ENCODE peak calls at places on chromosomes 11 and 22, in seven cellular contexts. Y is astrocyte, Z is neuronal stem cell, G is DND-41, I is adipocyte, W is mesendoderm, M is H9. K is an unnamed sample.

GRCh38 chr22:37930952-37931440 is 22.4 kb downstream of the C22orf23 start:
- DNase-seq in Y (no peak), Z (no peak), G (no peak), I (no peak), W (no peak), M (no peak), K (no peak)

GRCh38 chr11:70381872-70382842 is 16.2 kb upstream of the CTTN start:
- DNase-seq in Y (peak; percentile 87), Z (no peak), G (no peak), I (peak; percentile 66), W (peak; percentile 89), M (no peak), K (peak; percentile 74)

GRCh38 chr11:119635776-119636175 is 93.2 kb downstream of the NECTIN1 start:
- DNase-seq in Y (no peak), Z (no peak), G (no peak), I (no peak), W (no peak), M (no peak), K (no peak)

GRCh38 chr22:46073683-46074504 is 76.4 kb upstream of the PPARA start:
- DNase-seq in Y (no peak), Z (no peak), G (peak; percentile 25), I (peak; percentile 82), W (no peak), M (no peak), K (no peak)

GRCh38 chr11:64358907-64359711 is at the start of gene RPS6KA4:
- DNase-seq in Y (peak; percentile 36), Z (peak; percentile 57), G (peak; percentile 52), I (peak; percentile 93), W (peak; percentile 74), M (no peak), K (peak; percentile 83)

GRCh38 chr22:30694638-30695350 is at the start of gene OSBP2:
- DNase-seq in Y (no peak), Z (peak; percentile 51), G (no peak), I (peak; percentile 59), W (no peak), M (peak; percentile 45), K (peak; percentile 80)

GRCh38 chr11:1868636-1869291 is 15.9 kb downstream of the LSP1 start:
- DNase-seq in Y (no peak), Z (no peak), G (no peak), I (no peak), W (no peak), M (no peak), K (no peak)

GRCh38 chr11:134124660-134125451 is 56.0 kb downstream of the JAM3 start:
- DNase-seq in Y (peak; percentile 64), Z (peak; percentile 47), G (no peak), I (peak; percentile 68), W (peak; percentile 72), M (peak; percentile 76), K (peak; percentile 89)

GRCh38 chr11:9615031-9615451 is 41.6 kb downstream of the WEE1 start:
- DNase-seq in Y (no peak), Z (no peak), G (no peak), I (peak; percentile 38), W (no peak), M (no peak), K (no peak)

GRCh38 chr11:10303558-10304363 is 1.1 kb upstream of the ADM start:
- DNase-seq in Y (no peak), Z (no peak), G (no peak), I (peak; percentile 73), W (peak; percentile 93), M (peak; percentile 52), K (peak; percentile 82)

GRCh38 chr11:96215826-96216225 is 127.2 kb downstream of the MAML2 start:
- DNase-seq in Y (no peak), Z (no peak), G (no peak), I (no peak), W (no peak), M (no peak), K (no peak)
- H3K4me1 ChIP-seq in Y (peaks cover 47% of the 10 kb centered on the region), Z (peaks cover 22% of the 10 kb centered on the region), G (peaks cover 74% of the 10 kb centered on the region), I (peaks cover 63% of the 10 kb centered on the region), W (peaks cover 8% of the 10 kb centered on the region), M (peaks cover 12% of the 10 kb centered on the region), K (peaks cover 21% of the 10 kb centered on the region)

GRCh38 chr11:73322986-73323306 is 14.9 kb downstream of the ARHGEF17 start:
- DNase-seq in Y (no peak), Z (no peak), G (no peak), I (no peak), W (no peak), M (no peak), K (no peak)
- H3K9ac ChIP-seq in Y (peak overlapping the region; percentile 79), Z (no peak overlapping the region), G (no peak overlapping the region), I (peak overlapping the region; percentile 82), W (no peak overlapping the region), M (no peak overlapping the region), K (no peak overlapping the region)

DNA sequence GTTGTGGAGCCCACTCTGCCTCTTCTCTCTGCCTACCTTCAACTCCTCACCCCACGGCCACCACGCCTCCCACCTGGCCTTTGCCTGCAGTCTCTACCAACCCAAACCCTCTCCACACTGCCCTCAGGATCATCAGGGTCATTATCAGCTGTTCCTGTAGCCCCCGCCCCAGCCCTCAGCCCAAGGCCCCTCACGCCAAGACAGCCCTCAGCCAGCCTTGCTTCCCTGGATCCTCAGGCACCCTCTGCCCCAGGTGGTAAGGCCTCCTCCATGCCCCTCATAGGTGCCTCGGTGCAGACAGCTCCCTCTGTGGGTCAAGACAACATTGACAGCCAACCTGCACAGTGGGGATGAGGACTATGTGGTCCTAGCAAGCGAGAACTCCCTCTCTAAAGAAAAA is 1.7 kb downstream of the SBF1 start:
- DNase-seq in Y (no peak), Z (no peak), G (peak; percentile 56), I (no peak), W (peak; percentile 51), M (no peak), K (peak; percentile 80)
- H3K4me1 ChIP-seq in Y (peaks cover 36% of the 10 kb centered on the region), Z (peaks cover 10% of the 10 kb centered on the region), G (peaks cover 74% of the 10 kb centered on the region), I (peaks cover 25% of the 10 kb centered on the region), W (peaks cover 15% of the 10 kb centered on the region), M (no peaks in the 10 kb centered on the region), K (peaks cover 14% of the 10 kb centered on the region)

GRCh38 chr11:21412652-21413383 is 743.4 kb downstream of the NELL1 start:
- DNase-seq in Y (no peak), Z (no peak), G (no peak), I (no peak), W (no peak), M (no peak), K (no peak)
- H3K9ac ChIP-seq in Y (no peak overlapping the region), Z (no peak overlapping the region), G (no peak overlapping the region), I (no peak overlapping the region), W (no peak overlapping the region), M (no peak overlapping the region), K (no peak overlapping the region)

GRCh38 chr11:73559758-73560157 is 38.2 kb downstream of the FAM168A start:
- DNase-seq in Y (no peak), Z (no peak), G (no peak), I (peak; percentile 27), W (no peak), M (no peak), K (no peak)
- H3K4me1 ChIP-seq in Y (no peaks in the 10 kb centered on the region), Z (peaks cover 11% of the 10 kb centered on the region), G (no peaks in the 10 kb centered on the region), I (peaks cover 1% of the 10 kb centered on the region), W (no peaks in the 10 kb centered on the region), M (peaks cover 5% of the 10 kb centered on the region), K (no peaks in the 10 kb centered on the region)

GRCh38 chr22:23501708-23502107 is 78.4 kb downstream of the IGLL1 start:
- DNase-seq in Y (no peak), Z (no peak), G (no peak), I (no peak), W (no peak), M (no peak), K (no peak)

GRCh38 chr22:23501244-23501643 is 78.8 kb downstream of the IGLL1 start:
- DNase-seq in Y (no peak), Z (no peak), G (no peak), I (no peak), W (no peak), M (no peak), K (no peak)

GRCh38 chr22:23504522-23504921 is 75.6 kb downstream of the IGLL1 start:
- DNase-seq in Y (no peak), Z (no peak), G (peak; percentile 77), I (peak; percentile 11), W (no peak), M (no peak), K (no peak)

GRCh38 chr22:23503736-23504440 is 76.2 kb downstream of the IGLL1 start:
- DNase-seq in Y (no peak), Z (no peak), G (no peak), I (no peak), W (no peak), M (no peak), K (no peak)

GRCh38 chr22:23503142-23503541 is 76.9 kb downstream of the IGLL1 start:
- DNase-seq in Y (no peak), Z (no peak), G (no peak), I (no peak), W (no peak), M (no peak), K (no peak)
- H3K9ac ChIP-seq in Y (no peak overlapping the region), Z (no peak overlapping the region), G (no peak overlapping the region), I (no peak overlapping the region), W (no peak overlapping the region), M (no peak overlapping the region), K (no peak overlapping the region)

GRCh38 chr11:59813364-59813763 is 2.8 kb upstream of the MRPL16 start:
- DNase-seq in Y (no peak), Z (no peak), G (no peak), I (no peak), W (no peak), M (no peak), K (no peak)
- H3K4me1 ChIP-seq in Y (peaks cover 11% of the 10 kb centered on the region), Z (no peaks in the 10 kb centered on the region), G (peaks cover 64% of the 10 kb centered on the region), I (peaks cover 11% of the 10 kb centered on the region), W (peaks cover 8% of the 10 kb centered on the region), M (peaks cover 4% of the 10 kb centered on the region), K (peaks cover 12% of the 10 kb centered on the region)

GRCh38 chr22:42196454-42196853 is 65.8 kb upstream of the CYP2D6 start:
- DNase-seq in Y (no peak), Z (no peak), G (no peak), I (no peak), W (no peak), M (no peak), K (no peak)

GRCh38 chr22:42202669-42203068 is 67.8 kb downstream of the TCF20 start:
- DNase-seq in Y (peak; percentile 57), Z (no peak), G (no peak), I (peak; percentile 11), W (peak; percentile 16), M (no peak), K (peak; percentile 28)

GRCh38 chr22:42203609-42204008 is 66.8 kb downstream of the TCF20 start:
- DNase-seq in Y (no peak), Z (no peak), G (no peak), I (no peak), W (peak; percentile 53), M (no peak), K (peak; percentile 48)

GRCh38 chr22:42207918-42208317 is 62.5 kb downstream of the TCF20 start:
- DNase-seq in Y (no peak), Z (no peak), G (no peak), I (no peak), W (no peak), M (no peak), K (no peak)

GRCh38 chr22:42202048-42202447 is 68.4 kb downstream of the TCF20 start:
- DNase-seq in Y (no peak), Z (no peak), G (no peak), I (no peak), W (no peak), M (no peak), K (no peak)
- H3K9ac ChIP-seq in Y (no peak overlapping the region), Z (no peak overlapping the region), G (no peak overlapping the region), I (no peak overlapping the region), W (no peak overlapping the region), M (no peak overlapping the region), K (no peak overlapping the region)

K was measured in endodermal cell.